ENCODE peak calls at places on chromosome 19, in four cellular contexts. P is aorta, K is IMR-90, S is breast epithelium. F is an unnamed sample.
A peak's percentile ranks its signal among the peaks of the same experiment; 100 is the strongest.

GRCh38 chr19:11452814-11453335 is 17.4 kb downstream of the PRKCSH start:
- DNase-seq in P (no peak), K (no peak), S (no peak), F (no peak)

GRCh38 chr19:41700381-41701195 is 7.8 kb upstream of the CEACAM5 start:
- DNase-seq in P (no peak), K (no peak), S (no peak), F (no peak)

GRCh38 chr19:54282706-54283105 is 1.8 kb upstream of the LILRB2 start:
- DNase-seq in P (no peak), K (no peak), S (no peak), F (no peak)

GRCh38 chr19:51366999-51367564 is 894 bp upstream of the ETFB start:
- DNase-seq in P (peak; percentile 74), K (no peak), S (no peak), F (no peak)

GRCh38 chr19:51002542-51003311 is 1.3 kb upstream of the KLK8 start:
- DNase-seq in P (no peak), K (no peak), S (peak; percentile 92), F (no peak)

GRCh38 chr19:42113641-42114348 is 18.5 kb downstream of the POU2F2 start:
- DNase-seq in P (peak; percentile 76), K (peak; percentile 99), S (no peak), F (no peak)

GRCh38 chr19:12202250-12202649 is 39.4 kb downstream of the ZNF136 start:
- DNase-seq in P (no peak), K (no peak), S (no peak), F (no peak)

GRCh38 chr19:12665281-12665573 is 1.3 kb downstream of the MAN2B1 start:
- DNase-seq in P (peak; percentile 87), K (no peak), S (no peak), F (no peak)

GRCh38 chr19:30784850-30785459 is 412.8 kb downstream of the ZNF536 start:
- DNase-seq in P (peak; percentile 60), K (peak; percentile 26), S (no peak), F (peak; percentile 56)

GRCh38 chr19:3980353-3981251 is 4.7 kb downstream of the EEF2 start:
- DNase-seq in P (no peak), K (no peak), S (peak; percentile 20), F (no peak)

GRCh38 chr19:13890136-13890535 is 13.2 kb downstream of the NANOS3 start:
- DNase-seq in P (no peak), K (no peak), S (no peak), F (no peak)

GRCh38 chr19:33462112-33462726 is 59.4 kb downstream of the PEPD start:
- DNase-seq in P (no peak), K (no peak), S (no peak), F (no peak)

GRCh38 chr19:2270157-2270571 is 11.8 kb downstream of the PEAK3 start:
- DNase-seq in P (no peak), K (no peak), S (no peak), F (no peak)

GRCh38 chr19:49468746-49469447 is 5.1 kb upstream of the FLT3LG start:
- DNase-seq in P (peak; percentile 87), K (no peak), S (peak; percentile 69), F (no peak)

GRCh38 chr19:29681422-29682235 is 16.4 kb downstream of the PLEKHF1 start:
- DNase-seq in P (peak; percentile 56), K (no peak), S (peak; percentile 64), F (no peak)

GRCh38 chr19:51207747-51208146 is 17.1 kb upstream of the CD33 start:
- DNase-seq in P (no peak), K (no peak), S (no peak), F (no peak)

GRCh38 chr19:41426952-41427646 is at the start of gene B3GNT8:
- DNase-seq in P (peak; percentile 92), K (peak; percentile 34), S (peak; percentile 82), F (no peak)

GRCh38 chr19:29724102-29724641 is 9.1 kb upstream of the C19orf12 start:
- DNase-seq in P (no peak), K (peak; percentile 5), S (no peak), F (no peak)

GRCh38 chr19:40519352-40520322 is 52.8 kb downstream of the SPTBN4 start:
- DNase-seq in P (no peak), K (peak; percentile 40), S (no peak), F (no peak)

GRCh38 chr19:43464089-43464775 is 1.2 kb downstream of the LYPD3 start:
- DNase-seq in P (peak; percentile 89), K (no peak), S (peak; percentile 76), F (peak; percentile 53)

GRCh38 chr19:15115762-15116615 is 8.8 kb downstream of the SYDE1 start:
- DNase-seq in P (peak; percentile 31), K (no peak), S (no peak), F (no peak)

GRCh38 chr19:41904118-41904870 is 21.3 kb downstream of the ARHGEF1 start:
- DNase-seq in P (no peak), K (no peak), S (no peak), F (no peak)

GRCh38 chr19:23440791-23441190 is 45.5 kb upstream of the ZNF91 start:
- DNase-seq in P (no peak), K (no peak), S (no peak), F (no peak)

DNA sequence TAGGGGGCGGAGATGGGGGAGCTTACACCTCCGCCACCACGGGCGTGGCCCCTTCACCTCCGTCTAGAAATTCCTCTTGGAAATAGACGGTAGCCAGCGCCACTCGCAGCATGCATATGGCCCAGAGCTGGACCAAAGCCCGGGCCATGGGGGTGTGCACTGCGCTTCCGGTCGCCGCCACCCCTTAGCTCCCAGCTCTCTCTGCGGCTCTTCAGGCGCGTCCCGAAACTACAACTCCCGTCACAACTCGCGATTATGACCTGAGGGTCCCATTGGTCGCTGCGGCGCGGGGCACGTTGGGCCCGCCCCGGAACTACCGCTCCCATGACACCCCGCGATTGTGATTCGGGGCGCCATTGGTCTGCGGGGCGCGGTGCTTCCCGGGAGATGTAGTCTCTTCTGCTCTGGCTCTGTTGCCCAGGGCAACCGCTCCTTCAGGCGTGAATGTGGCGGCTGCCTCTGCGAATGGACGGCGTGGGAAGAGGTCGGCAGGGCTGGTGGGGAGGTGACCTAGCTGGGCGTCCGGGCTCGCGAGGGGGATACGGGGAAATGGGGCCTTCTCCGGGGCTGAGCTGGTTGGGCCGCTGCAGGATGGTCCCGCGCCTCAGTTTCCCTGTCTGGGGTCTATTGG is at the start of the genes C19orf44 and CALR3:
- DNase-seq in P (peak; percentile 99), K (peak; percentile 98), S (peak; percentile 98), F (peak; percentile 99)
- H3K27ac ChIP-seq in P (no peak within 1 kb of the TSS), K (peak within 1 kb of the TSS; percentile 28), S (peak within 1 kb of the TSS; percentile 81), F (peak within 1 kb of the TSS; percentile 52)

GRCh38 chr19:5805465-5806132 is 732 bp downstream of the NRTN start:
- DNase-seq in P (peak; percentile 41), K (peak; percentile 24), S (peak; percentile 55), F (no peak)

GRCh38 chr19:5803441-5803751 is 1.5 kb upstream of the NRTN start:
- DNase-seq in P (no peak), K (no peak), S (no peak), F (no peak)

GRCh38 chr19:5803752-5804515 is 933 bp upstream of the NRTN start:
- DNase-seq in P (peak; percentile 85), K (peak; percentile 77), S (peak; percentile 83), F (no peak)

GRCh38 chr19:5806133-5806489 is 1.2 kb downstream of the NRTN start:
- DNase-seq in P (no peak), K (no peak), S (no peak), F (no peak)

GRCh38 chr19:5804516-5805464 is at the start of gene NRTN:
- DNase-seq in P (peak; percentile 44), K (no peak), S (no peak), F (no peak)
- H3K4me3 ChIP-seq in P (no peak within 1 kb of the TSS), K (peak within 1 kb of the TSS; percentile 32), S (peak within 1 kb of the TSS; percentile 11), F (peak within 1 kb of the TSS; percentile 25)

GRCh38 chr19:10289167-10289835 is 451 bp upstream of the ICAM5 start:
- DNase-seq in P (no peak), K (peak; percentile 54), S (no peak), F (no peak)
- H3K27me3 ChIP-seq in P (no peaks in the 10 kb centered on the region), K (no peaks in the 10 kb centered on the region), S (peaks cover 58% of the 10 kb centered on the region), F (peaks cover 77% of the 10 kb centered on the region)

GRCh38 chr19:44624840-44625354 is 11.5 kb downstream of the IGSF23 start:
- DNase-seq in P (no peak), K (no peak), S (no peak), F (no peak)
- H3K27ac ChIP-seq in P (no peak overlapping the region), K (no peak overlapping the region), S (peak overlapping the region; percentile 63), F (no peak overlapping the region)

GRCh38 chr19:46350029-46350757 is 3.3 kb downstream of the PPP5C start:
- DNase-seq in P (peak; percentile 48), K (no peak), S (no peak), F (no peak)

GRCh38 chr19:46349311-46349993 is 2.6 kb downstream of the PPP5C start:
- DNase-seq in P (peak; percentile 30), K (no peak), S (no peak), F (no peak)

GRCh38 chr19:46351241-46352041 is 4.6 kb downstream of the PPP5C start:
- DNase-seq in P (peak; percentile 89), K (peak; percentile 43), S (no peak), F (no peak)

GRCh38 chr19:46347985-46348384 is 1.1 kb downstream of the PPP5C start:
- DNase-seq in P (no peak), K (no peak), S (no peak), F (no peak)

GRCh38 chr19:46350758-46351159 is 3.9 kb downstream of the PPP5C start:
- DNase-seq in P (peak; percentile 64), K (no peak), S (no peak), F (no peak)
- H3K4me3 ChIP-seq in P (no peak overlapping the region), K (no peak overlapping the region), S (no peak overlapping the region), F (peak overlapping the region; percentile 12)

DNA sequence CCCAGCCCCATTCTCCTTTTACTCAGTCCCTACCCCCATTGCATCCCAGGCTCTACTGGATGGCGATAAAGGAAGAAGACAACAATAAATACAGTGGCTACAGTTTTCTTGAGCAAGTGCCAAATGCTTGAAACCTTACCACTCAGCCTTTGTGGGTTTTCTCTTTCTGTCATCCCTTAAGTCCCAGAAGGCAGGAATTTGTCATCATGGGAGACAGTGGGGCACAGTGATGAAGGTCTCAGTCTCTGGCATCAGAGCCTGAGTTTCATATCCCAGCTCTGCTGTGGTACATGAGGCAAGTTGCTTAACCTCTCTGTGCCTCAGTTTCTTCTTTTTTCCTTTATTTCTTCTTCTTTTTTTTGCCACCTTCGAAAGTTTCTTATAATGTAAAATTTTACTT is 5.1 kb upstream of the COMP start:
- DNase-seq in P (no peak), K (no peak), S (no peak), F (no peak)
- H3K27me3 ChIP-seq in P (no peaks in the 10 kb centered on the region), K (peaks cover 61% of the 10 kb centered on the region), S (peaks cover 13% of the 10 kb centered on the region), F (peaks cover 19% of the 10 kb centered on the region)

GRCh38 chr19:48030073-48030472 is 13.8 kb downstream of the CABP5 start:
- DNase-seq in P (no peak), K (no peak), S (no peak), F (no peak)

GRCh38 chr19:48023518-48023917 is 20.4 kb downstream of the CABP5 start:
- DNase-seq in P (no peak), K (no peak), S (no peak), F (no peak)

GRCh38 chr19:48025480-48025879 is 18.4 kb downstream of the CABP5 start:
- DNase-seq in P (no peak), K (no peak), S (no peak), F (no peak)

GRCh38 chr19:48033604-48034003 is 10.3 kb downstream of the CABP5 start:
- DNase-seq in P (no peak), K (no peak), S (no peak), F (no peak)

GRCh38 chr19:48029431-48029830 is 14.4 kb downstream of the CABP5 start:
- DNase-seq in P (no peak), K (no peak), S (no peak), F (no peak)
- H3K27ac ChIP-seq in P (no peak overlapping the region), K (no peak overlapping the region), S (no peak overlapping the region), F (no peak overlapping the region)

GRCh38 chr19:781800-782194 is 15.5 kb upstream of the PTBP1 start:
- DNase-seq in P (no peak), K (no peak), S (no peak), F (no peak)
- H3K4me3 ChIP-seq in P (no peak overlapping the region), K (no peak overlapping the region), S (no peak overlapping the region), F (no peak overlapping the region)

GRCh38 chr19:35498984-35499383 is 8.7 kb upstream of the KRTDAP start:
- DNase-seq in P (no peak), K (no peak), S (no peak), F (no peak)
- H3K27me3 ChIP-seq in P (no peaks in the 10 kb centered on the region), K (peaks cover 27% of the 10 kb centered on the region), S (no peaks in the 10 kb centered on the region), F (no peaks in the 10 kb centered on the region)